ENCODE peak calls at places on chromosome 6, in eight cellular contexts. P is endothelial cell of umbilical vein; O is prostate gland; C is AG10803; B is right lobe of liver; X is CD8-positive, alpha-beta T cell; W is cardiac fibroblast; H is lower lobe of right lung. R is an unnamed sample.

GRCh38 chr6:106477158-106477557 is 116.6 kb downstream of the CRYBG1 start:
- DNase-seq in W (peak), X (no peak), P (no peak), H (no peak), C (no peak), O (no peak), B (no peak), R (no peak)

GRCh38 chr6:21864211-21864610 is 270.7 kb downstream of the SOX4 start:
- DNase-seq in X (no peak), O (no peak), B (no peak), P (no peak), W (no peak), C (no peak), H (no peak), R (no peak)

GRCh38 chr6:50815436-50816114 is 3.1 kb upstream of the TFAP2B start:
- DNase-seq in O (no peak), W (peak), H (no peak), C (peak), B (no peak), P (peak), X (no peak), R (peak)

GRCh38 chr6:170114956-170115855 is 175.7 kb downstream of the DLL1 start:
- DNase-seq in C (no peak), X (no peak), W (no peak), H (peak), P (no peak), B (no peak), O (peak), R (no peak)

GRCh38 chr6:131134950-131135243 is 370 bp upstream of the AKAP7 start:
- DNase-seq in B (no peak), W (no peak), O (no peak), H (no peak), P (no peak), C (no peak), X (no peak), R (no peak)

GRCh38 chr6:107490568-107491058 is 696 bp downstream of the SOBP start:
- DNase-seq in H (no peak), P (no peak), O (peak), W (no peak), B (peak), X (peak), C (no peak), R (no peak)

GRCh38 chr6:11632231-11632630 is 94.7 kb downstream of the TMEM170B start:
- DNase-seq in X (no peak), H (peak), C (peak), W (peak), O (no peak), B (no peak), P (no peak), R (no peak)

GRCh38 chr6:18681828-18682503 is 294.8 kb downstream of the RNF144B start:
- DNase-seq in C (no peak), W (no peak), B (no peak), P (no peak), O (no peak), H (no peak), X (no peak), R (no peak)

GRCh38 chr6:2773450-2773849 is 8.3 kb downstream of the WRNIP1 start:
- DNase-seq in B (no peak), O (no peak), H (no peak), P (no peak), W (peak), X (no peak), C (peak), R (peak)

GRCh38 chr6:33632603-33633039 is 11.5 kb downstream of the ITPR3 start:
- DNase-seq in H (peak), B (no peak), X (peak), W (peak), O (no peak), C (no peak), P (peak), R (no peak)

GRCh38 chr6:113047148-113047547 is 700.0 kb downstream of the RFPL4B start:
- DNase-seq in O (no peak), W (peak), C (peak), P (no peak), B (no peak), H (no peak), X (no peak), R (peak)

GRCh38 chr6:168088161-168089106 is 9.4 kb upstream of the FRMD1 start:
- DNase-seq in B (no peak), O (no peak), H (peak), W (no peak), C (peak), X (no peak), P (no peak), R (no peak)

GRCh38 chr6:33018904-33019303 is 9.5 kb upstream of the HLA-DOA start:
- DNase-seq in B (peak), C (peak), P (peak), W (peak), O (peak), H (peak), X (peak), R (peak)

GRCh38 chr6:75023634-75024033 is 182.2 kb downstream of the COL12A1 start:
- DNase-seq in X (no peak), H (no peak), W (peak), C (no peak), O (no peak), B (no peak), P (peak), R (peak)

GRCh38 chr6:44178424-44179071 is 19.9 kb downstream of the CAPN11 start:
- DNase-seq in P (no peak), W (no peak), H (peak), X (no peak), B (no peak), C (no peak), O (no peak), R (no peak)

GRCh38 chr6:159074866-159075265 is 30.1 kb upstream of the TAGAP start:
- DNase-seq in P (no peak), W (no peak), O (no peak), C (no peak), B (no peak), H (no peak), X (no peak), R (no peak)

GRCh38 chr6:39053016-39053595 is 4.5 kb downstream of the GLP1R start:
- DNase-seq in W (no peak), P (no peak), C (no peak), H (no peak), X (no peak), O (no peak), B (no peak), R (no peak)

GRCh38 chr6:31907158-31907813 is 5.4 kb upstream of the ZBTB12 start:
- DNase-seq in C (peak), X (no peak), O (no peak), B (no peak), H (no peak), W (peak), P (no peak), R (peak)

GRCh38 chr6:110331383-110331782 is 26.8 kb downstream of the METTL24 start:
- DNase-seq in O (no peak), P (no peak), B (no peak), X (no peak), W (no peak), C (no peak), H (no peak), R (no peak)

GRCh38 chr6:108134213-108134973 is 31.4 kb upstream of the NR2E1 start:
- DNase-seq in P (no peak), X (no peak), O (no peak), B (no peak), C (no peak), W (no peak), H (no peak), R (no peak)

GRCh38 chr6:128713461-128713860 is 169.5 kb upstream of the LAMA2 start:
- DNase-seq in W (peak), O (no peak), H (no peak), B (no peak), P (no peak), X (no peak), C (peak), R (peak)

GRCh38 chr6:158376650-158377081 is 64.4 kb downstream of the TULP4 start:
- DNase-seq in C (peak), W (no peak), H (no peak), P (no peak), B (no peak), O (no peak), X (no peak), R (peak)

GRCh38 chr6:108068618-108069017 is 5.9 kb downstream of the OSTM1 start:
- DNase-seq in H (no peak), O (no peak), W (no peak), P (no peak), B (no peak), X (peak), C (no peak), R (no peak)

GRCh38 chr6:169490409-169490708 is 211.5 kb downstream of the WDR27 start:
- DNase-seq in B (no peak), X (no peak), C (no peak), O (no peak), P (no peak), H (no peak), W (no peak), R (no peak)

GRCh38 chr6:157861814-157862213 is 38.8 kb downstream of the SNX9 start:
- DNase-seq in W (peak), X (no peak), O (no peak), C (peak), B (no peak), P (peak), H (no peak), R (peak)

GRCh38 chr6:150324044-150324443 is 44.8 kb upstream of the IYD start:
- DNase-seq in P (no peak), O (no peak), B (no peak), C (no peak), X (no peak), W (no peak), H (no peak), R (no peak)

GRCh38 chr6:148851683-148852556 is 105.1 kb downstream of the UST start:
- DNase-seq in P (no peak), C (no peak), O (peak), W (no peak), H (no peak), X (no peak), B (no peak), R (no peak)

GRCh38 chr6:157944983-157945931 is 36.4 kb upstream of the SYNJ2 start:
- DNase-seq in H (no peak), W (peak), X (peak), P (no peak), B (no peak), O (no peak), C (no peak), R (no peak)

GRCh38 chr6:44542401-44543116 is 155.1 kb downstream of the CDC5L start:
- DNase-seq in O (no peak), X (no peak), C (no peak), P (no peak), W (no peak), B (no peak), H (no peak), R (peak)

GRCh38 chr6:138101946-138102731 is 5.1 kb downstream of the PERP start:
- DNase-seq in P (no peak), W (no peak), O (no peak), B (no peak), C (peak), X (no peak), H (no peak), R (no peak)
- H3K4me3 ChIP-seq in P (no peak), W (no peak), O (no peak), B (no peak), C (no peak), X (no peak), H (no peak), R (no peak)

GRCh38 chr6:35310265-35310831 is 12.7 kb downstream of the DEF6 start:
- DNase-seq in W (no peak), O (no peak), X (peak), C (no peak), B (no peak), H (no peak), P (no peak), R (no peak)

GRCh38 chr6:35309611-35310264 is 12.1 kb downstream of the DEF6 start:
- DNase-seq in C (no peak), P (no peak), X (no peak), B (no peak), W (no peak), H (no peak), O (no peak), R (no peak)

GRCh38 chr6:35312763-35313125 is 15.1 kb downstream of the DEF6 start:
- DNase-seq in P (no peak), H (no peak), X (no peak), C (no peak), W (no peak), B (no peak), O (no peak), R (no peak)

GRCh38 chr6:35312076-35312762 is 14.6 kb downstream of the DEF6 start:
- DNase-seq in H (no peak), X (no peak), O (no peak), W (no peak), C (no peak), B (no peak), P (no peak), R (no peak)

DNA sequence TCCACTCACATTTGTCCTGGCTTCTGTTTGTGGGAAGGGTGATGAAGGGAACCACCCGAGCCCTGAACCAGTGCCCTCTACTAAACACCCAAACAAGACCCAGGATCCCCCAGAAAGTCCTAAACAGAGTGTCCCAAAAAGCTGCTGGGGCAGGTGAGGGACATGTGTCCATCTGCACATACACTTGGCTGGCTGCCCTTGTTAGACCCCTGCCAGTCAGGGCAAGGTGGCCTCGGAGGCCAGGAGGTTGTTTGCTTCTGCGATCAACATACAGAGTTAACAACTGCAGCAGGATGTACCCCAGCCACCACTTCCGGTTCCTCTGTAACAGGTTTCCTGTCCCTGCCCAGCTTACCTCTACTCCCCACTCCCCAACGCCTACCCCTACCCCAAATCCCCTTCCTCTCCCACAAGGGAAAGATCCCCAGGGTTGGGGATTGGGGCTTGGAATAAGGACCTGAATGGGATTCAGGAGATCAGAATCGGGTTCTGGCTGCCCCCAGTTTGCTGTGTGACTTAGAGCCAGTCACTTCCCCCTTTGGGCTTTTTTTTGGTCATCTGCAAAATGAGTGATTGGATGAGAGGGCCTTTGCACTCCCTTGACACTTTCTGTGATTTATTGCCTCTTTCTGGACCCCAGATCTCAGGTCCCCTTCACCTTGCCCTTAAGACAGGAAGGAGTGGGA is 13.9 kb downstream of the DEF6 start:
- DNase-seq in C (no peak), H (no peak), W (no peak), P (no peak), B (no peak), X (peak), O (no peak), R (no peak)
- TF ChIP-seq CTCF in C (no peak), H (no peak), W (no peak), P (no peak), B (no peak), X (no peak), O (no peak), R (no peak)

GRCh38 chr6:96659084-96659845 is 96.3 kb downstream of the FHL5 start:
- DNase-seq in O (no peak), X (no peak), W (no peak), B (no peak), C (no peak), P (no peak), H (no peak), R (no peak)
- H3K4me3 ChIP-seq in O (no peak), X (no peak), W (no peak), B (no peak), C (no peak), P (no peak), H (no peak), R (no peak)

DNA sequence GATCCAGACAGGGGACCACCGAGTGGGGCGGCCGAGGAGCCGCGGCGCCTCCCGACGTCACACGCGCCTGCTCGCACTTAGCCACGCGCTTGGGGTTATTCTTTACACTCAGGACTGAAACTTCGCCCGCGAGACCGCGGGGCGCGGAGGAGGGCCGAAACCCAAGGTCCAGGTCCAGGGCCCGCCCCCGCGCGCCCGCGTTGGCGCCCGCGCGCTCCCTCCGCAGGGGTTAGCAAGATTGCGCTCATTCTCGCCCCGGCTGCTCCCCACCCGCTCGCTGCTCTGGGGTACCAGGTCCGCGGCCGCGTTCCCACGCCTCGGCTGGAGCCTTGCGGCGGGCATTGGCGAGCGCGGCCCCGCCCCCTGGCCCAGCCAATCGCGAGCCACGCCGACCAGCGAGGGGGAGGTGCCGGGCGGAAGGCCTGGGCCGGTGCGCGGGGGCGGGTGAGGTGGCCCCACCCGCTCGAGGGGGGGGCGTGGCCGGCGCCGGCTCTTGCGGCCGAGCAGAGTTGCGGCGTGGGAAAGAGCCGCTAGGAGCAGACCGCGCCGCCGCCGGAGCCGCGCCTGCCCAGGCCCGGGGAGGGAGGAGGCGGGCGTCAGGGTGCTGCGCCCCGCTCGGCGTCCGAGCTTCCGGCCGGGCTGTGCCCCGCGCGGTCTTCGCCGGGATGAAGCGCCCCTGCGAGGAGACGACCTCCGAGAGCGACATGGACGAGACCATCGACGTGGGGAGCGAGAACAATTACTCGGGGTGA is at the start of gene HEY2:
- DNase-seq in W (peak), O (peak), B (peak), C (peak), X (peak), P (peak), H (peak), R (peak)
- TF ChIP-seq CTCF in W (no peak), O (peak), B (peak), C (no peak), X (no peak), P (no peak), H (no peak), R (no peak)

DNA sequence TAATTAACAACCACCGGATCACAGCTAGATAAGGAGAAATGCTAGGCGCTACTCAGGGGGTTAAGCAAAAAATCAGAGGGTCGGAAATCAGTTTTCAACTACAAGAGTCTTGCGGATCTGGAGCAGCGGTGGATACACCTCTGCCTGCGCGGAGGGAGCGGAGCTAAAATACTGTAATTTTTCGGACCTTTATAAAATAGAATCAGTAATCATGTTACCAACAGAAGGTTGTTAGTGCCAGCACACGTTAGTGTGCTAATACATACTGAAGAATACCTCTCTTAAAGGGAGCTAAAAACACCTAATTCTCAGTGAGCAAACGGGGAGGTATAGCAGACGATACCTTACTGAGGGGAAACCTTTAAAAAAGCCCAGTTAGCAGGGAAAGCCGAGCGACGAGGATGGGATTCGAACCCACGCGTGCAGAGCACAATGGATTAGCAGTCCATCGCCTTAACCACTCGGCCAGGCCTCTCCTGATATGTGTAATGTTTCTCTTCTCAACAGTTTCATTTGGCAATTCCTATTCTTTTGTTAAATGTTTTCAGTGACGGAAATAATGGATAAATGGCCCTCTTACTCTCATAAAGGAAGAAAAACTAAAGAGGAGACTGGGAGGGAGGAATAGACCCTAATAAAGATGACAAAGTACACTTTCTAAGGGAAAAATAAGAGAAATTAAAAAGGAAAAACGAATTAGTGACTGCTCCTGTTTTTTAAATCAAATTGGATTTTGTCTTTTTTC is 59.7 kb upstream of the BTN3A2 start:
- DNase-seq in B (peak), W (peak), C (peak), P (peak), H (no peak), X (peak), O (no peak), R (peak)
- H3K4me3 ChIP-seq in B (peak), W (peak), C (peak), P (peak), H (peak), X (peak), O (no peak), R (peak)

GRCh38 chr6:56534680-56535419 is 107.8 kb downstream of the DST start:
- DNase-seq in B (no peak), O (no peak), H (no peak), X (no peak), P (no peak), W (no peak), C (no peak), R (no peak)
- TF ChIP-seq CTCF in B (no peak), O (no peak), H (no peak), X (no peak), P (no peak), W (no peak), C (no peak), R (no peak)

R was measured in foreskin fibroblast.